ENCODE peak calls at places on chromosome 19, in seven cellular contexts. X is IMR-90; Y is CD8-positive, alpha-beta memory T cell; V is tibial artery; W is A673; A is mammary epithelial cell; H is thoracic aorta. R is an unnamed sample.

GRCh38 chr19:45779231-45780145 is 2.8 kb downstream of the DMPK start:
- DNase-seq in X (no peak), Y (peak; percentile 73), V (peak; percentile 95), W (peak; percentile 91), A (peak; percentile 73), H (peak; percentile 70), R (peak; percentile 59)

GRCh38 chr19:54418030-54418929 is 3.0 kb downstream of the TTYH1 start:
- DNase-seq in X (peak; percentile 19), Y (no peak), V (no peak), W (no peak), A (no peak), H (no peak), R (no peak)

GRCh38 chr19:56261145-56261544 is 11.4 kb upstream of the EDDM13 start:
- DNase-seq in X (no peak), Y (no peak), V (no peak), W (peak; percentile 72), A (no peak), H (no peak), R (no peak)

GRCh38 chr19:35045667-35046300 is 4.3 kb downstream of the HPN start:
- DNase-seq in X (peak; percentile 28), Y (no peak), V (no peak), W (peak; percentile 62), A (peak; percentile 35), H (no peak), R (no peak)

GRCh38 chr19:42129399-42130253 is 2.6 kb downstream of the POU2F2 start:
- DNase-seq in X (peak; percentile 33), Y (peak; percentile 8), V (peak; percentile 69), W (no peak), A (peak; percentile 82), H (no peak), R (peak; percentile 97)

GRCh38 chr19:55373993-55374757 is 2.5 kb upstream of the TMEM190 start:
- DNase-seq in X (peak; percentile 74), Y (no peak), V (no peak), W (no peak), A (no peak), H (no peak), R (no peak)

GRCh38 chr19:15466851-15467733 is 2.7 kb upstream of the RASAL3 start:
- DNase-seq in X (peak; percentile 43), Y (peak; percentile 39), V (no peak), W (peak; percentile 72), A (no peak), H (no peak), R (no peak)

GRCh38 chr19:54481326-54481930 is 8.3 kb upstream of the CDC42EP5 start:
- DNase-seq in X (peak; percentile 33), Y (peak; percentile 33), V (no peak), W (peak; percentile 78), A (peak; percentile 22), H (no peak), R (peak; percentile 17)

DNA sequence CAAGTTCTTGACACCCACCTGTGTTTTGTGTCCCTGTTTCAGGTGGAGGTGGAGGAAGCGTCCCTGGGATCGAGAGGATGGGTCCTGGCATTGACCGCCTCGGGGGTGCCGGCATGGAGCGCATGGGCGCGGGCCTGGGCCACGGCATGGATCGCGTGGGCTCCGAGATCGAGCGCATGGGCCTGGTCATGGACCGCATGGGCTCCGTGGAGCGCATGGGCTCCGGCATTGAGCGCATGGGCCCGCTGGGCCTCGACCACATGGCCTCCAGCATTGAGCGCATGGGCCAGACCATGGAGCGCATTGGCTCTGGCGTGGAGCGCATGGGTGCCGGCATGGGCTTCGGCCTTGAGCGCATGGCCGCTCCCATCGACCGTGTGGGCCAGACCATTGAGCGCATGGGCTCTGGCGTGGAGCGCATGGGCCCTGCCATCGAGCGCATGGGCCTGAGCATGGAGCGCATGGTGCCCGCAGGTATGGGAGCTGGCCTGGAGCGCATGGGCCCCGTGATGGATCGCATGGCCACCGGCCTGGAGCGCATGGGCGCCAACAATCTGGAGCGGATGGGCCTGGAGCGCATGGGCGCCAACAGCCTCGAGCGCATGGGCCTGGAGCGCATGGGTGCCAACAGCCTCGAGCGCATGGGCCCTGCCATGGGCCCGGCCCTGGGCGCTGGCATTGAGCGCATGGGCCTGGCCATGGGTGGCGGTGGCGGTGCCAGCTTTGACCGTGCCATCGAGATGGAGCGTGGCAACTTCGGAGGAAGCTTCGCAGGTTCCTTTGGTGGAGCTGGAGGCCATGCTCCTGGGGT is 16.7 kb downstream of the PRAM1 start:
- DNase-seq in X (no peak), Y (no peak), V (no peak), W (no peak), A (no peak), H (no peak), R (no peak)
- H3K4me1 ChIP-seq in X (no peaks in the 10 kb centered on the region), Y (peaks cover 30% of the 10 kb centered on the region), V (peaks cover 4% of the 10 kb centered on the region), W (no peaks in the 10 kb centered on the region), A (peaks cover 29% of the 10 kb centered on the region), H (no peaks in the 10 kb centered on the region), R (peaks cover 13% of the 10 kb centered on the region)

DNA sequence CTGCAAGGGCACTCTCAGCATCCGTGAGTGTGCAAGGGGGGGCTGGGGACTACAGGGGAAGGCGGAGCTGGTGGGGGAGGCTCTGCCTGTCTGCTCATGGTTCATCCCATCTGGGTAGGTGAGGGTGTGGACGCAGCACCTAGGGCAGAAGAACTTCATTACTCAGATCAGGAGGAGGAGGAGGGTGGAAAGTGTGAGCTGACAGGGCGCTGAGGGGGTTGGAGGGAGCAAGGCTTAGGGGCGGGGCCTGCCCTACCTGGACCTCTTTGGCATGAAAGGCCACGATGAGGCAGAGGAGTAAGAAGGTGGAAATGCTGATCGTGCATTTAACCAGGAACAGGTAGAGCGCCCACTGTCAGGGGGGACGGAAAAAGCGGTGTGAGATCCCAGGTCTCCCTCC is 4.5 kb downstream of the KCNN4 start:
- DNase-seq in X (no peak), Y (no peak), V (no peak), W (no peak), A (no peak), H (no peak), R (no peak)
- H3K27me3 ChIP-seq in X (peaks cover 11% of the 10 kb centered on the region), Y (no peaks in the 10 kb centered on the region), V (no peaks in the 10 kb centered on the region), W (peaks cover 24% of the 10 kb centered on the region), A (no peaks in the 10 kb centered on the region), H (no peaks in the 10 kb centered on the region), R (peaks cover 12% of the 10 kb centered on the region)

GRCh38 chr19:801861-802496 is 4.7 kb downstream of the PTBP1 start:
- DNase-seq in X (peak; percentile 44), Y (no peak), V (no peak), W (no peak), A (peak; percentile 17), H (no peak), R (no peak)
- H3K27ac ChIP-seq in X (no peak overlapping the region), Y (no peak overlapping the region), V (peak overlapping the region; percentile 43), W (peak overlapping the region; percentile 64), A (no peak overlapping the region), H (peak overlapping the region; percentile 14), R (no peak overlapping the region)

GRCh38 chr19:32599736-32600157 is 18.8 kb downstream of the PDCD5 start:
- DNase-seq in X (peak; percentile 69), Y (peak; percentile 50), V (no peak), W (peak; percentile 71), A (peak; percentile 23), H (no peak), R (peak; percentile 28)
- H3K4me1 ChIP-seq in X (no peaks in the 10 kb centered on the region), Y (no peaks in the 10 kb centered on the region), V (no peaks in the 10 kb centered on the region), W (no peaks in the 10 kb centered on the region), A (no peaks in the 10 kb centered on the region), H (no peaks in the 10 kb centered on the region), R (no peaks in the 10 kb centered on the region)

DNA sequence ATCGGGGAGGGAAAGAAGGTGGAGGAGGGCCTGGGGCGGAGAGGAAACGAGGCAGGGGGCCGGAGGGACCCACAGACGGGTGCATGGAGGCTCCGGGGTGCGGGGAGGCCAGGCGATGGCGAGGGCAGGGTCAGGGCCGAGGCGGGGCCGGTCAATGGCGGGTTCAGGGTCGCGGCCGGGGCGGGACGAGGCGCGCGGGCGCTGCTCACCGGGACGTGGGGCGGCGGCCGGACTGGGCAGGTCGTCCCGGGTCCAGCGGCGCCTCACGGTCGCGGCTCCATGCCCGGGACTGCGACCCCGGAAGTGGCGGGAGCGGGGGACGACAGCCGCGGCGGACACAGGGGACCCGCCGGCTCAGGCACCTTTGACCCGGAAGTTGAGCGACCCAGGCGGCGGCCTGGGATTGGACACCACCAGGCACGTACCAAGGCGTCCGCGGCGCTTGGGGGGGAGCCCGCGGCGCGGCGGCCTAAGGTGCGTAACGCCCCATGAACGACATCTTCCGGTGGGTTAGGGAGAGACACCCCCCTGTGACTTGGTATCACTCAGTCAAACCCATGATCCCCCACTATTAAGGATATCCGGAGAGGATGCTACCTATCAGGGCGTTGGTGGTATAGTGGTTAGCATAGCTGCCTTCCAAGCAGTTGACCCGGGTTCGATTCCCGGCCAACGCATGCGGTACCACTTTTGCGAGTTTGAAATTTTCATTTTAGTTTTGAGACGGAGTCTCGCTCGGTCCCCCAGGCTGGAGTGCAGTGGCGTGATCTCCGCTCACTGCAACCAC is at the start of gene DPP9:
- DNase-seq in X (peak; percentile 98), Y (peak; percentile 98), V (peak; percentile 98), W (peak; percentile 99), A (peak; percentile 98), H (peak; percentile 82), R (peak; percentile 94)
- H3K27me3 ChIP-seq in X (no peaks in the 10 kb centered on the region), Y (no peaks in the 10 kb centered on the region), V (no peaks in the 10 kb centered on the region), W (no peaks in the 10 kb centered on the region), A (no peaks in the 10 kb centered on the region), H (no peaks in the 10 kb centered on the region), R (no peaks in the 10 kb centered on the region)

DNA sequence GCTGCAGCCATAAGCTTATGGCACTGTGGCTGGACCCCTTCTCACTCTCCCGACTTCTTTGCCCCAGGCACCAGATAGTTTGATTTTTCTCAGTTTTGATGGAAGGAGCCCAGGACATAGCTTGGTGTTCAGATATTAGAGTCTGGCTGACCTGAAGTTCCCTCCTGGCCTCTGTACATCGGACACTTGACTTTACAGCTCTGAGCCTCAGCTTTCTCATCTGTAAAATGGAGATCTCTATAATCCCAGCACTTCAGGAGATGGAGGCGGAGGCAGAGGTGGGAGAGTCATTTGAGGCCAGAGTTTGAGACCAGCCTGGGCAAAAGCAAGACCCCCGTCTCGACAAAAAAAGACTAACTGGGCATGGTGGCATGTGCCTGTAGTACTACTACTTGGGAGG is 909 bp downstream of the CC2D1A start:
- DNase-seq in X (no peak), Y (no peak), V (no peak), W (no peak), A (no peak), H (no peak), R (no peak)
- H3K27ac ChIP-seq in X (no peak overlapping the region), Y (peak overlapping the region; percentile 72), V (peak overlapping the region; percentile 79), W (peak overlapping the region; percentile 75), A (no peak overlapping the region), H (no peak overlapping the region), R (peak overlapping the region; percentile 9)

GRCh38 chr19:39341720-39342604 is at the start of gene SAMD4B:
- DNase-seq in X (peak; percentile 97), Y (peak; percentile 100), V (peak; percentile 99), W (peak; percentile 99), A (peak; percentile 96), H (peak; percentile 91), R (peak; percentile 90)

GRCh38 chr19:39342647-39343305 is 555 bp downstream of the SAMD4B start:
- DNase-seq in X (no peak), Y (no peak), V (peak; percentile 73), W (no peak), A (no peak), H (no peak), R (no peak)

GRCh38 chr19:39345956-39346355 is 3.7 kb downstream of the SAMD4B start:
- DNase-seq in X (no peak), Y (no peak), V (no peak), W (no peak), A (no peak), H (no peak), R (no peak)

GRCh38 chr19:39339636-39340035 is 2.6 kb upstream of the SAMD4B start:
- DNase-seq in X (no peak), Y (no peak), V (no peak), W (no peak), A (no peak), H (no peak), R (no peak)

GRCh38 chr19:39341122-39341719 is 1.0 kb upstream of the SAMD4B start:
- DNase-seq in X (no peak), Y (no peak), V (no peak), W (no peak), A (no peak), H (no peak), R (no peak)
- H3K4me1 ChIP-seq in X (peaks cover 11% of the 10 kb centered on the region), Y (peaks cover 59% of the 10 kb centered on the region), V (peaks cover 44% of the 10 kb centered on the region), W (peaks cover 27% of the 10 kb centered on the region), A (peaks cover 6% of the 10 kb centered on the region), H (peaks cover 45% of the 10 kb centered on the region), R (peaks cover 5% of the 10 kb centered on the region)